ENCODE peak calls at places on chromosomes 7 and 10, in ten cellular contexts. T, F, X, H, E, C, B, R, G and S are unnamed samples.
A peak's percentile ranks its signal among the peaks of the same experiment; 100 is the strongest.

GRCh38 chr7:40884226-40884625 is 749.4 kb downstream of the SUGCT start:
- DNase-seq in H (no peak), C (no peak), B (no peak), R (no peak), F (no peak), E (no peak), T (no peak), G (no peak), X (no peak), S (no peak)

GRCh38 chr7:127437772-127438330 is 45.3 kb upstream of the ZNF800 start:
- DNase-seq in G (no peak), X (peak; percentile 78), E (no peak), T (no peak), H (no peak), R (no peak), B (peak; percentile 55), C (no peak), F (no peak), S (no peak)

GRCh38 chr7:78490526-78490925 is 692.0 kb downstream of the PHTF2 start:
- DNase-seq in G (no peak), H (no peak), T (no peak), F (no peak), B (no peak), R (no peak), X (no peak), C (no peak), E (no peak), S (no peak)

GRCh38 chr10:17086865-17087264 is 42.7 kb downstream of the CUBN start:
- DNase-seq in T (no peak), C (no peak), R (no peak), G (no peak), X (no peak), B (no peak), F (no peak), E (no peak), H (no peak), S (no peak)

GRCh38 chr7:88300401-88300800 is 6.3 kb downstream of the STEAP4 start:
- DNase-seq in G (no peak), R (no peak), X (no peak), B (no peak), F (no peak), E (no peak), H (no peak), T (no peak), C (no peak), S (no peak)

GRCh38 chr7:148264933-148265557 is 325.5 kb upstream of the C7orf33 start:
- DNase-seq in R (peak; percentile 29), B (no peak), C (no peak), H (peak; percentile 21), F (no peak), X (peak; percentile 13), E (peak; percentile 91), T (no peak), G (no peak), S (peak; percentile 42)

GRCh38 chr10:80425901-80426300 is 17.6 kb downstream of the PRXL2A start:
- DNase-seq in R (no peak), E (no peak), F (no peak), B (no peak), H (no peak), C (no peak), X (no peak), G (no peak), T (no peak), S (no peak)

GRCh38 chr7:158263110-158263963 is 324.3 kb downstream of the PTPRN2 start:
- DNase-seq in B (no peak), F (no peak), C (no peak), E (no peak), G (no peak), X (no peak), H (no peak), T (no peak), R (no peak), S (no peak)

GRCh38 chr7:102220929-102221850 is 65.5 kb upstream of the SH2B2 start:
- DNase-seq in X (peak; percentile 75), R (no peak), G (no peak), T (no peak), H (no peak), B (no peak), F (no peak), C (no peak), E (no peak), S (no peak)

GRCh38 chr7:102222445-102222844 is 64.2 kb upstream of the SH2B2 start:
- DNase-seq in R (no peak), H (no peak), B (no peak), F (no peak), G (no peak), T (no peak), X (peak; percentile 36), C (no peak), E (no peak), S (no peak)

GRCh38 chr7:102221961-102222360 is 64.7 kb upstream of the SH2B2 start:
- DNase-seq in R (no peak), G (no peak), T (no peak), B (no peak), F (no peak), E (no peak), C (no peak), X (no peak), H (no peak), S (no peak)

GRCh38 chr7:102223175-102223574 is 63.5 kb upstream of the SH2B2 start:
- DNase-seq in B (no peak), E (no peak), C (no peak), X (peak; percentile 24), H (no peak), G (no peak), T (no peak), F (no peak), R (no peak), S (no peak)

DNA sequence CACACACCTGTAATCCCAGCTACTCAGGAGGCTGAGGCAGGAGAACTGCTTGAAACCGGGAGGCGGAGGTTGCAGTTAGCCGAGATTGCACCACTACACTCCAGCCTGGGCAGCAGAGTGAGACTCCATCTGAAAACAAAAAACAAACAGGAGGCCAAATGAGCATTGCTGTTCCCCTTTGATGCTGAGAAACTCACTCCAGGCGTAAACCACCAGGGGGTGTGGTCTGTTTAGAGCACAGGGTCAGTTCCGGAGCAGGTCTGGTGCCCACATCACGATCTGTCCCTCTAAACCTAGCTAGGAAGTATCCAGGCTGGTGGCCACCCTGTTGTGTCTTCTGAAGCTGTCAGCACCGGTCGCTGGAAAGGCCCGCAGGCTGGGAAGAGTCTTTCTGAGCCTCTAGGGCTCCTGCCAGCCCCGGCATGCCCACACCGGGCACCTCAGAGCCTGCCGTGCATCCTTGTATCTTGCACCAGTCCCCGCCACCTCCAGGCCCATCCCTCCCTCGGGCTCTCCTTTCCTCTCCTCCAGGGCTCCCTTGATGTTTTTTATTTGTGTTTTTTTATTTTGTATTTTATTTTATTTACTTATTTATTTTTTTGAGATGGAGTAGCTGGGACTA is 66.3 kb upstream of the SH2B2 start:
- DNase-seq in C (no peak), R (no peak), E (peak; percentile 54), B (no peak), F (no peak), G (no peak), H (no peak), T (no peak), X (no peak), S (no peak)
- TF ChIP-seq CTCF in C (no peak), R (no peak), E (no peak), B (no peak), F (no peak), G (no peak), H (no peak), T (no peak), X (no peak), S (no peak)

GRCh38 chr7:47103498-47104205 is 478.3 kb downstream of the TNS3 start:
- DNase-seq in R (no peak), B (no peak), F (no peak), G (no peak), H (no peak), E (peak; percentile 3), C (no peak), X (no peak), T (no peak), S (no peak)

GRCh38 chr7:47104206-47104549 is 477.7 kb downstream of the TNS3 start:
- DNase-seq in C (no peak), B (no peak), R (no peak), G (no peak), T (no peak), E (peak; percentile 8), H (no peak), F (no peak), X (no peak), S (no peak)

GRCh38 chr7:47102442-47102841 is 479.5 kb downstream of the TNS3 start:
- DNase-seq in E (no peak), H (peak; percentile 38), F (no peak), C (no peak), T (no peak), B (no peak), G (no peak), X (no peak), R (no peak), S (no peak)

GRCh38 chr7:47100148-47100547 is 481.8 kb downstream of the TNS3 start:
- DNase-seq in X (no peak), F (no peak), G (no peak), E (no peak), H (no peak), T (no peak), B (no peak), C (no peak), R (no peak), S (no peak)

GRCh38 chr7:47100815-47101435 is 481.0 kb downstream of the TNS3 start:
- DNase-seq in G (no peak), E (peak; percentile 83), F (peak; percentile 47), B (no peak), R (peak; percentile 80), H (peak; percentile 71), X (peak; percentile 43), C (peak; percentile 75), T (peak; percentile 48), S (no peak)
- TF ChIP-seq CTCF in G (no peak), E (peak; percentile 89), F (peak; percentile 65), B (peak; percentile 83), R (peak; percentile 34), H (peak; percentile 15), X (peak; percentile 47), C (peak; percentile 62), T (peak; percentile 48), S (peak; percentile 36)

DNA sequence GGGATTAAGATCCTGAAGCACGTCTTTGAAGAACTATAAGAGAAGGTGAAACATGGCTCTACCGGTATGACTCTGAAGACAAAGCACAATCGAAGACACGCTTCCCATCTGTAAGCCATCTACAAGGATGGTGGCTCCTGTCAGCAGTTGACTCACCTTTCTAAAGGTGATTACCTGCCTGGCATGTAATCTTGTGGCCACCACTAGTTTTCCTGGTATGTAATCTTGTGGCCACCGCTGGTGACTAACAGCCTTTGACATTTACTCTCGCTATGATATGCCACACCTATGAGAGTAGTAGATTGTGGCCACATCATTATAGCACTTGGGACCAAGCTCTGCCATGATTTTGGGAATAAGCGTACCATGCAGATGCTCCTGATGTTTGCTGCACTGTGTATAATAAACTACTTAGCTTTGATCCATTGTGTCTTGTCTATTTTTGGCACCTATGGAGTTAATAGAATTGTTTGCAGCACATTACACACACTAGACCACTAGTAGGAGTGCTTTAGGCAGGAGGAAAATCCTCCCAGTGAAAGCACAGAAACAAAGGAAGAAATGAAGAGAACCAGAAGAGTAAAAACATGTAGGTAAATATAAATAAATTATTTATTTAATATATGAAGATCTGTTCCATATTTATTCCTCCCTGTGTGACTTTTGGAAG is 59.8 kb downstream of the VAX1 start:
- DNase-seq in E (no peak), T (no peak), B (no peak), X (no peak), H (no peak), C (no peak), F (no peak), G (no peak), R (no peak), S (no peak)
- TF ChIP-seq CTCF in E (no peak), T (no peak), B (no peak), X (no peak), H (no peak), C (no peak), F (no peak), G (no peak), R (no peak), S (no peak)

GRCh38 chr10:59857049-59857448 is 49.3 kb downstream of the CCDC6 start:
- DNase-seq in R (no peak), G (no peak), X (peak; percentile 11), F (no peak), B (no peak), T (no peak), H (no peak), E (no peak), C (no peak), S (no peak)
- TF ChIP-seq CTCF in R (no peak), G (no peak), X (no peak), F (no peak), B (no peak), T (no peak), H (no peak), E (no peak), C (no peak), S (no peak)